ENCODE peak calls at places on chromosomes 16 and 17, in seven cellular contexts. G, J, S, V, B, L and F are unnamed samples.

GRCh38 chr17:81851423-81851822 is 8.9 kb downstream of the P4HB start:
- DNase-seq in J (no peak), S (no peak), V (no peak), G (no peak), L (no peak), B (no peak), F (no peak)

GRCh38 chr16:67181346-67181745 is 2.4 kb downstream of the MATCAP1 start:
- DNase-seq in J (no peak), V (no peak), S (no peak), L (peak; percentile 41), G (no peak), B (no peak), F (no peak)

GRCh38 chr17:19341641-19342610 is 20.6 kb downstream of the B9D1 start:
- DNase-seq in B (peak; percentile 50), S (no peak), L (no peak), J (peak; percentile 29), G (peak; percentile 56), V (no peak), F (no peak)

GRCh38 chr16:24737391-24737871 is 8.0 kb downstream of the TNRC6A start:
- DNase-seq in L (no peak), B (no peak), J (no peak), S (no peak), V (no peak), G (no peak), F (no peak)

GRCh38 chr16:66069576-66069975 is 296.9 kb upstream of the CDH5 start:
- DNase-seq in S (no peak), L (no peak), J (no peak), V (no peak), G (no peak), B (no peak), F (no peak)

GRCh38 chr16:84600343-84601229 is 17.3 kb downstream of the COTL1 start:
- DNase-seq in S (no peak), V (no peak), J (no peak), G (no peak), B (no peak), L (no peak), F (no peak)

GRCh38 chr16:20851601-20852000 is 45.3 kb downstream of the REXO5 start:
- DNase-seq in S (no peak), V (peak; percentile 53), J (peak; percentile 68), L (peak; percentile 66), G (no peak), B (no peak), F (peak; percentile 41)

GRCh38 chr17:2068589-2069051 is 13.7 kb downstream of the HIC1 start:
- DNase-seq in V (no peak), G (no peak), S (no peak), J (no peak), B (no peak), L (no peak), F (no peak)

GRCh38 chr16:50657251-50657650 is 23.9 kb downstream of the SNX20 start:
- DNase-seq in G (no peak), V (peak; percentile 86), J (no peak), L (no peak), S (no peak), B (no peak), F (no peak)

GRCh38 chr17:57619061-57619937 is 125.8 kb downstream of the CCDC182 start:
- DNase-seq in L (no peak), S (no peak), J (no peak), B (no peak), G (no peak), V (no peak), F (no peak)

GRCh38 chr16:1002399-1003161 is 21.0 kb downstream of the SOX8 start:
- DNase-seq in L (peak; percentile 42), S (peak; percentile 52), G (peak; percentile 69), V (no peak), J (no peak), B (peak; percentile 46), F (peak; percentile 36)

GRCh38 chr17:71638668-71639067 is 482.2 kb upstream of the SOX9 start:
- DNase-seq in G (no peak), B (no peak), S (no peak), J (no peak), V (no peak), L (no peak), F (no peak)

GRCh38 chr16:10314811-10315210 is 71.0 kb upstream of the ATF7IP2 start:
- DNase-seq in B (no peak), L (no peak), V (no peak), J (no peak), S (no peak), G (peak; percentile 39), F (no peak)

GRCh38 chr16:30523768-30524574 is 2.4 kb downstream of the ZNF768 start:
- DNase-seq in L (no peak), S (no peak), V (peak; percentile 21), G (no peak), J (no peak), B (no peak), F (no peak)

GRCh38 chr16:81807767-81808166 is 28.7 kb downstream of the PLCG2 start:
- DNase-seq in J (no peak), G (peak; percentile 32), L (no peak), V (no peak), B (no peak), S (no peak), F (no peak)

GRCh38 chr16:65975049-65975708 is 391.3 kb upstream of the CDH5 start:
- DNase-seq in L (no peak), B (no peak), J (no peak), S (no peak), G (peak; percentile 70), V (no peak), F (no peak)

GRCh38 chr17:32855620-32856019 is 21.3 kb downstream of the MYO1D start:
- DNase-seq in S (no peak), L (no peak), J (no peak), V (no peak), B (no peak), G (no peak), F (no peak)

GRCh38 chr17:2892305-2892971 is 96.2 kb downstream of the RAP1GAP2 start:
- DNase-seq in J (no peak), S (no peak), L (peak; percentile 34), V (peak; percentile 73), G (peak; percentile 89), B (peak; percentile 35), F (peak; percentile 60)

GRCh38 chr16:69241911-69242310 is 54.9 kb downstream of the SNTB2 start:
- DNase-seq in J (no peak), G (no peak), B (no peak), V (no peak), L (no peak), S (no peak), F (no peak)

GRCh38 chr17:32445075-32445427 is 741 bp downstream of the PSMD11 start:
- DNase-seq in J (peak; percentile 59), L (peak; percentile 51), S (peak; percentile 7), V (no peak), G (peak; percentile 81), B (peak; percentile 46), F (peak; percentile 52)

GRCh38 chr17:53525590-53525989 is 297.1 kb upstream of the KIF2B start:
- DNase-seq in V (no peak), L (no peak), B (no peak), G (no peak), J (no peak), S (no peak), F (no peak)

GRCh38 chr16:89191033-89191900 is 9.1 kb downstream of the SLC22A31 start:
- DNase-seq in G (no peak), L (no peak), V (no peak), J (no peak), B (peak; percentile 35), S (no peak), F (no peak)

DNA sequence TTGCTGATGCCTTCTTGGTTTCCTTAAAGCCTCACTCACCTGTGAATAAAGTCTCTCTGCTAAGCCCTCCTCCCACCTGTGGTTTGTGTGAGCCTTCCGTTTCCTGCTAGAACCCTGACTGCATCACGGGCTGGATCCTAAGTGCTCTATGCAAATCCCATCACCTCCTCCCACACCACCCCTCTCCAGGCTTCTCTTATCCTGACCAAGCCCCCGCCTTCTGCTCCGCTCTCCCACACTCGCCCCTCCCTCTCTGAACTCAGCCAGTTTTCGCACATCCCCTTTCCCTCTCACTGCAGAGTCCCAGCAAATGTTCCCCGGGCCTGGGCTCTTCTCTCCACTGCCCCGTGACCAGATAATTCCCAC is 51.8 kb downstream of the PIMREG start:
- DNase-seq in S (no peak), V (no peak), L (no peak), G (peak; percentile 96), J (no peak), B (peak; percentile 98), F (no peak)
- H3K4me1 ChIP-seq in S (peaks cover 14% of the 10 kb centered on the region), V (no peaks in the 10 kb centered on the region), L (peaks cover 6% of the 10 kb centered on the region), G (peaks cover 12% of the 10 kb centered on the region), J (no peaks in the 10 kb centered on the region), B (peaks cover 8% of the 10 kb centered on the region), F (no peaks in the 10 kb centered on the region)

DNA sequence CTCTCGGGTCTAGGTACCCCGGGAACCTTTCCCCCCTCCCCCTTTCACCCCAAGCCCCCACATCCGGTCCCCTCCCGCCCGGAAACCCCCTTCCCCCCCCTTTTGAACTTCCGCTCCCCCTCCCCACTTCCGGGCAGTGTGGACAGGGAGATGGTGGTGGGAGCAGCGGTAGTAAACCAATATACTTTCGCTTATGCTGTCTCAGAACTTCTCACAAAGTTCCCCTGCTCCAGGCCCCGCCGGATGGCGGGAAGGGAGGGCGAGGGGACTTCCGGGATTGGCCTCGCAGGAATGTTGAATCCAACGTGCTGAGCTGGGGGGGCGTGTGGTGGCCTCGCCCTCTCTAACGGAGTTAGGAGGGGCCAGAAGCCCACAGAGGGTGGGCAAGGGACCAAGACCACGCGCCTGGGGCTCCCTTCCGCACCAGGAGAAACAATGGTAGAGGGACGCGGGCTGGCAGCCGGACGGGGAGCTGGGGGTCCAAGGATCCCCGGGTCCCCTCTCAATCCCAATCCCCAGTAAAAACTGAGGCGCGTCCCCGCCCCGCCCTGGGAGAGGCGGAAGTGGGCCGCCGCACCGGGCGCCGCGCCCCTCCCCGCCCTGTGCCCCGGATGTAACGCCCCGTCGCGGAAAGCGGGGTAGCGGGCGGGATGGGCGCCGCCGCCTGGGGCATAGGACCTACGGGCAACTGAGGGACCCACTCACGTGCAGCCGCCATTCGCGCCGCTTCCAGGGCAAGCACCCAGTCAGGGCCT is 742 bp downstream of the PFN1 start:
- DNase-seq in G (peak; percentile 82), B (peak; percentile 72), S (peak; percentile 56), V (peak; percentile 54), J (no peak), L (peak; percentile 81), F (peak; percentile 80)
- H3K4me1 ChIP-seq in G (peaks cover 15% of the 10 kb centered on the region), B (peaks cover 4% of the 10 kb centered on the region), S (peaks cover 51% of the 10 kb centered on the region), V (peaks cover 34% of the 10 kb centered on the region), J (peaks cover 15% of the 10 kb centered on the region), L (peaks cover 29% of the 10 kb centered on the region), F (peaks cover 12% of the 10 kb centered on the region)

GRCh38 chr17:40559016-40559853 is 6.0 kb downstream of the CCR7 start:
- DNase-seq in V (no peak), G (no peak), L (no peak), S (no peak), J (peak; percentile 29), B (peak; percentile 27), F (no peak)
- H3K4me1 ChIP-seq in V (peaks cover 10% of the 10 kb centered on the region), G (peaks cover 6% of the 10 kb centered on the region), L (peaks cover 10% of the 10 kb centered on the region), S (peaks cover 63% of the 10 kb centered on the region), J (peaks cover 12% of the 10 kb centered on the region), B (no peaks in the 10 kb centered on the region), F (peaks cover 13% of the 10 kb centered on the region)

DNA sequence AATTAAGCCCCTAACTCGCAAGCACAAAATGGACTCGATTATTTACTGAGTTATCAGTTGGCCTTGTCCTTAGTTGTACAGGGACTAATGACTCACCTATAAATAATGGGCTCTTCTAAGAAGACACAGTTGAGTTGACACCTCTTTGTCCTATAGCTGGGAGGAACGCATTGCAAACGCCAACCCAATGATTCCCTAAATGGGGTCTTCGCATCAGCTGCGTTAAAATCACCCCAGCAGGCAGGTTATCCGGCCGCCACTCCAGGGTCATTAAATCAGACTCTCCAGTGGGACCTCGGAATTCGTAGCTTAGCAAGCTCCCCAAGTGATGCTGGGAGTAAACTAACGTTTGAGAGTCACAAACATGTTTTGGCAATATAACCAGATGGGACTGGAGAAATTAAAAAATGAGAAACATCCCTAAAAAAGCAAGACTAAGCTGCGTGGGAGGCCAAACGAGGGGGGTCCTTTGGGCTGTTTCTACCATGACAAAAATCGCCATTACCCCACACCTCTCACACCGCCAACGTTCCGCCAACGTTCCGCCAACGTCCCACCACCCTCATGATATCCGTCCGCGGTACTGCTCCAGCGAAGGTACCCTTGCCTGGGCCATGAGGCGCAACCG is 932 bp upstream of the NFE2L1 start:
- DNase-seq in J (no peak), S (no peak), V (no peak), B (no peak), G (no peak), L (no peak), F (no peak)
- H3K4me1 ChIP-seq in J (peaks cover 18% of the 10 kb centered on the region), S (peaks cover 34% of the 10 kb centered on the region), V (peaks cover 56% of the 10 kb centered on the region), B (peaks cover 3% of the 10 kb centered on the region), G (peaks cover 9% of the 10 kb centered on the region), L (peaks cover 36% of the 10 kb centered on the region), F (peaks cover 30% of the 10 kb centered on the region)